ENCODE peak calls at places on chromosomes 13 and 19, in ten cellular contexts. G is K562, Z is A549, A is H1, O is stomach, B is ovary, Y is SK-N-SH, H is tibial nerve, M is suprapubic skin, I is GM12878. P is an unnamed sample.

GRCh38 chr13:65336916-65337315 is 1893.2 kb downstream of the PCDH9 start:
- DNase-seq in G (no peak), Z (no peak), A (no peak), O (no peak), B (no peak), Y (no peak), H (no peak), M (no peak), I (no peak), P (no peak)

GRCh38 chr19:9132422-9132821 is 5.7 kb upstream of the OR7G3 start:
- DNase-seq in G (no peak), Z (no peak), A (no peak), O (no peak), B (no peak), Y (no peak), H (no peak), M (no peak), I (no peak), P (no peak)

GRCh38 chr13:19769854-19770253 is 12.9 kb downstream of the PSPC1 start:
- DNase-seq in G (no peak), Z (no peak), A (no peak), O (no peak), B (no peak), Y (no peak), H (no peak), M (no peak), I (no peak), P (no peak)

GRCh38 chr19:2663920-2664571 is 38.4 kb downstream of the GNG7 start:
- DNase-seq in G (no peak), Z (no peak), A (no peak), O (peak), B (no peak), Y (peak), H (no peak), M (no peak), I (no peak), P (peak)

GRCh38 chr13:33927315-33927714 is 109.4 kb downstream of the RFC3 start:
- DNase-seq in G (no peak), Z (peak), A (no peak), O (no peak), B (no peak), Y (no peak), H (no peak), M (no peak), I (no peak), P (no peak)

GRCh38 chr19:39126593-39127187 is 1.1 kb downstream of the PAK4 start:
- DNase-seq in G (no peak), Z (peak), A (no peak), O (peak), B (peak), Y (no peak), H (no peak), M (no peak), I (no peak), P (peak)

GRCh38 chr13:36096411-36097184 is 34.6 kb downstream of the DCLK1 start:
- DNase-seq in G (no peak), Z (no peak), A (no peak), O (no peak), B (no peak), Y (no peak), H (no peak), M (no peak), I (no peak), P (no peak)

GRCh38 chr19:10780368-10780767 is 55.6 kb downstream of the TMED1 start:
- DNase-seq in G (no peak), Z (no peak), A (no peak), O (no peak), B (no peak), Y (no peak), H (peak), M (no peak), I (no peak), P (peak)

GRCh38 chr19:48401277-48401676 is 7.8 kb downstream of the GRIN2D start:
- DNase-seq in G (no peak), Z (no peak), A (peak), O (no peak), B (no peak), Y (no peak), H (no peak), M (no peak), I (no peak), P (no peak)

GRCh38 chr13:91158015-91158390 is 189.5 kb upstream of the MIR17HG start:
- DNase-seq in G (no peak), Z (no peak), A (no peak), O (no peak), B (no peak), Y (no peak), H (no peak), M (no peak), I (no peak), P (no peak)

GRCh38 chr19:46639356-46640061 is 3.5 kb upstream of the GNG8 start:
- DNase-seq in G (peak), Z (no peak), A (no peak), O (no peak), B (peak), Y (peak), H (no peak), M (peak), I (no peak), P (peak)

GRCh38 chr19:15296353-15296752 is 36.0 kb downstream of the BRD4 start:
- DNase-seq in G (no peak), Z (no peak), A (no peak), O (no peak), B (no peak), Y (peak), H (no peak), M (no peak), I (no peak), P (no peak)

GRCh38 chr19:18173572-18174294 is at the start of gene IFI30:
- DNase-seq in G (peak), Z (peak), A (peak), O (peak), B (peak), Y (peak), H (peak), M (peak), I (peak), P (peak)

GRCh38 chr13:32019612-32020233 is 11.9 kb upstream of the FRY start:
- DNase-seq in G (peak), Z (peak), A (no peak), O (no peak), B (peak), Y (peak), H (peak), M (no peak), I (peak), P (peak)

GRCh38 chr19:12656899-12657571 is 9.5 kb downstream of the MAN2B1 start:
- DNase-seq in G (peak), Z (no peak), A (peak), O (no peak), B (no peak), Y (peak), H (no peak), M (no peak), I (no peak), P (no peak)

DNA sequence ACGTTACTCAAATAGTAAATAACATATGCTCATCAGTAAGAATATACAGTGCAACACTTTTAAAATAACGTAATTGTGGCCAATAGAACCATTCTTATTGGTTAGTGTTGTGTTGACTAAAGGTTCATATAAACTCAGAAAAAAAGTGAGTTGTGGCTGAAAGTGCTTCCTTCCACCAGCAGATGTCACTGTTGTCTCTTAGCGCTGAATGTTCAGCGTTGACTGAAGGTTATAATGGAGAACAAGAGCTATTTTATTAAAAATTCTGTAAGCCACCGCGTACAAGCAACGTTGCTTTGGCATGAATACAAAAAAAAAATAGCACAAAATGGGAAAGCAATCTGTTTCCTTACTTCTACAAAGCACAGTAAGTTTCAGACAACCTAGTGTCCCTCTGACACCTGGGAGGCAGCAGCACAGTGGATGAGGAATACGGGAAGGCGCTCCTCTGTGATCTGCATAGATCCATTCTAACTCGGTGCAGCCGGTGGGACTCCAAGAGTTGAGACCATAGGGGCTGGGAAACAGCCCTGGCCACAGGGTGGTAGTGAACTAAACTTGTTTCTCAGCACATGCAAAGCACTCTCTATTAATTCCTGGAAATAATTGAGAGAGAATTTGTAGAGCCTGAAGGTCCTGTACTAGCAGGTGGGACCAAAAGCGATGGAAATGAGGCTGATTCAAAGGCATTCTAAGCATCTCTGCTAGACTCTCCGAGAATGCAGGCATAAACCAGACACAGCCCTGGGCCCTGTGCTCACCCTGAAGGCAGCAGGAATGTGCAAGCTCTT is 23.9 kb upstream of the OXGR1 start:
- DNase-seq in G (peak), Z (peak), A (peak), O (no peak), B (no peak), Y (peak), H (peak), M (no peak), I (no peak), P (peak)
- TF ChIP-seq EP300 in G (no peak), Z (no peak), A (no peak), O (no peak), B (no peak), Y (no peak), H (no peak), M (no peak), I (no peak), P (no peak)

DNA sequence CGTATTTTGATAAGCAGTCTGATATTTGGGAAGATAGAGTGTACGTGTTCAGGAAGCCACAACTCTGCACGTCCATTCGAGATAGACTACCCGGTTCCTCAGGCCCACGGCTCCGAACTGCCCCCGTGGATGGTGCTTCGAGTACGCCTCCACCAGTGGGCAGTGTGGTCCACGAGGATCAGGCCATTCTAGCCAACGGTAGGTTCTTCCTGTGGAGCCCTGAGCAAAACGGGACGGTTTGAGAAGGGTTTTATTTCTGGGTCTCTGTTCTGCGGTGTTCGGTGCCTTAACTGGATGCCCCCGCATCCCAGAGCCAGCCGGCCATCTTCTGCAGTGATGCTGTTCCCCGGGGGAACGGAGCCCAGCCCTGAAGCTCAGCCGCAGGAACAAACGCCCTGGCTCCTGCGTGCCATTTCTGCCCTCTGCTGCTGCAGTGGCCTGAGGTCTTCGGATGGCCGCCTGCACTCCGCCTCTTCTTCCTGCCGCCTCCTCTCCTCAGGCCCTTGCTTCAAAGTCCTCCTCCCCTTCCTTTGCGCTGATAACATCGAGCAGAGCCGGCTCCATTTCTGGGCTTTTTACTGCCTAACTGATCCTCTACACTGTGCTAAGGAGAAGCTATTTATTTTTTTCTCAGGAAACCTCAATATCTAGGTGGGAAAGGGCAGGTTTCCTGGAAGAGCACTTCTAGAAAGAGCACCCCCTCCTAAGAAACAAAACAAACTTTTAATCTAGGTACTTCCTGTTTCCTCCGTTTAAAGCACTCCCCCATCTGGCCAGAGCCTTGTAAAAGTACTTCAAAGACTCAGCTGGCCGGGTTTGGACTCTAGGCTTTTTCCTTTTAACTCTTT is 36.2 kb upstream of the SLC46A3 start:
- DNase-seq in G (peak), Z (peak), A (peak), O (no peak), B (no peak), Y (peak), H (peak), M (no peak), I (no peak), P (no peak)
- TF ChIP-seq CTCF in G (peak), Z (no peak), A (peak), O (no peak), B (no peak), Y (peak), H (no peak), M (no peak), I (peak), P (peak)

DNA sequence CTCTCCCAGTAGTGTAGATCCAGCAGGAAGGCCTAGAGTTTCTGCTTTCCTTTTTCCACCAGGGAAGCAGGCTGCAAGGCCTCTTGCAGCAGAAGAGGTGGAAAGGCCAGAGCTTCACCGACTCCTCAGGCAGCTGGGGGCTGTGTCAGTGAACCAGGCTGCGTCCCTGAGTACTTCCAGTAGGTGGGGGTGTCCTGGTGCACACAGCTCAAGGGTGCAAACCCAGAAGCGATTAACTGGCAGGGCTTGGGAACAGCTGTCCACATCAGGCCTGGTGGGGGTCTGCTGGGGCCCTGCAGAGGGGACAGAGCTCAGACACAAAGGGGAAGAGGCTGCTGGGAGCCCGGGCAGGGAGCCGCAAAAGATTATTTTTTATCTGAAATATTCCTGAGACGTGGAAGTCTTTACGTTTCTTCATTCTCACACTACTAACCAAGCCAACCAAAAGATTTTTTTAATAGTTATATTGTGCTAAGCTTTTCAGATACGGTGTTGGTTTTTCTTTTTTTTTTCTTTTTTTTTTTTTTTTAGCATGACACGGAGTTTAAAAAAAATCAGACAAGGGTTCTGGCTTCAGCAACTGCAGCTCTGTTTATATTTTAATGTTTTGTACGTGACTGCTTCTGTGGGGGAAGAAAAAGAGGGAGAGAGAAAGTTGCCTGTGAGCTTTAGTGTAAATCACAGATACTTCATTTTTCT is 11.0 kb downstream of the TSHZ3 start:
- DNase-seq in G (peak), Z (peak), A (peak), O (no peak), B (peak), Y (peak), H (peak), M (no peak), I (no peak), P (peak)
- TF ChIP-seq EP300 in G (no peak), Z (no peak), A (no peak), O (no peak), B (no peak), Y (no peak), H (no peak), M (no peak), I (no peak), P (no peak)

GRCh38 chr13:110565296-110565695 is 3.8 kb upstream of the RAB20 start:
- DNase-seq in G (no peak), Z (no peak), A (no peak), O (no peak), B (no peak), Y (no peak), H (no peak), M (no peak), I (no peak), P (no peak)
- TF ChIP-seq CTCF in G (no peak), Z (no peak), A (no peak), O (no peak), B (no peak), Y (no peak), H (no peak), M (no peak), I (no peak), P (no peak)

DNA sequence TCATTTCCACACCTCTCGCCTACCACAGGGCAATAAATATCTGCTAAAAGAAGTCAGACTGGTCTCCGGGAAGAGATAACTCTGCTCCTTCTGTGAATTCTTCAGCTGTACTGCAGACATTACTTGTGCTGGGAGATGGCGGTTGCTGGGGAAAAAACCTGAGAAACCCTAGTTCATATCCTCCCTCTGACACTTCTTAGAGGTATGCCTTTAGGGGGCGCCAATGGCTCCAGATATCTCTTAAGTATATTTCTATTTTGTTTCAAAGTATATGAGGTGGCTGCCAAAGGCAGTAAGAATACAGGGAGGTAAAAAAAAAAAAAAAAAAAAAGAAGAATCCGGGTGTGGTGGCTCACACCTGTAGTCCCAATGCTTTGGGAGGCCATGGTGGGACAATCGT is 175.2 kb downstream of the PAN3 start:
- DNase-seq in G (no peak), Z (no peak), A (no peak), O (no peak), B (no peak), Y (no peak), H (no peak), M (no peak), I (no peak), P (no peak)
- TF ChIP-seq EP300 in G (no peak), Z (no peak), A (no peak), O (no peak), B (no peak), Y (no peak), H (no peak), M (no peak), I (no peak), P (no peak)

GRCh38 chr13:54536112-54536511 is 1507.5 kb downstream of the OLFM4 start:
- DNase-seq in G (no peak), Z (peak), A (no peak), O (no peak), B (no peak), Y (peak), H (no peak), M (no peak), I (no peak), P (no peak)
- TF ChIP-seq CTCF in G (no peak), Z (no peak), A (no peak), O (no peak), B (no peak), Y (peak), H (no peak), M (no peak), I (no peak), P (no peak)

GRCh38 chr13:30685987-30686386 is 49.4 kb upstream of the ALOX5AP start:
- DNase-seq in G (no peak), Z (no peak), A (no peak), O (no peak), B (no peak), Y (no peak), H (no peak), M (no peak), I (no peak), P (no peak)

GRCh38 chr13:30685320-30685859 is 50.0 kb upstream of the ALOX5AP start:
- DNase-seq in G (no peak), Z (no peak), A (no peak), O (no peak), B (no peak), Y (no peak), H (no peak), M (no peak), I (no peak), P (peak)

GRCh38 chr13:30692108-30692507 is 43.2 kb upstream of the ALOX5AP start:
- DNase-seq in G (no peak), Z (no peak), A (no peak), O (no peak), B (no peak), Y (no peak), H (no peak), M (no peak), I (no peak), P (no peak)

GRCh38 chr13:30689752-30690151 is 45.6 kb upstream of the ALOX5AP start:
- DNase-seq in G (no peak), Z (no peak), A (no peak), O (no peak), B (no peak), Y (no peak), H (no peak), M (no peak), I (no peak), P (no peak)

DNA sequence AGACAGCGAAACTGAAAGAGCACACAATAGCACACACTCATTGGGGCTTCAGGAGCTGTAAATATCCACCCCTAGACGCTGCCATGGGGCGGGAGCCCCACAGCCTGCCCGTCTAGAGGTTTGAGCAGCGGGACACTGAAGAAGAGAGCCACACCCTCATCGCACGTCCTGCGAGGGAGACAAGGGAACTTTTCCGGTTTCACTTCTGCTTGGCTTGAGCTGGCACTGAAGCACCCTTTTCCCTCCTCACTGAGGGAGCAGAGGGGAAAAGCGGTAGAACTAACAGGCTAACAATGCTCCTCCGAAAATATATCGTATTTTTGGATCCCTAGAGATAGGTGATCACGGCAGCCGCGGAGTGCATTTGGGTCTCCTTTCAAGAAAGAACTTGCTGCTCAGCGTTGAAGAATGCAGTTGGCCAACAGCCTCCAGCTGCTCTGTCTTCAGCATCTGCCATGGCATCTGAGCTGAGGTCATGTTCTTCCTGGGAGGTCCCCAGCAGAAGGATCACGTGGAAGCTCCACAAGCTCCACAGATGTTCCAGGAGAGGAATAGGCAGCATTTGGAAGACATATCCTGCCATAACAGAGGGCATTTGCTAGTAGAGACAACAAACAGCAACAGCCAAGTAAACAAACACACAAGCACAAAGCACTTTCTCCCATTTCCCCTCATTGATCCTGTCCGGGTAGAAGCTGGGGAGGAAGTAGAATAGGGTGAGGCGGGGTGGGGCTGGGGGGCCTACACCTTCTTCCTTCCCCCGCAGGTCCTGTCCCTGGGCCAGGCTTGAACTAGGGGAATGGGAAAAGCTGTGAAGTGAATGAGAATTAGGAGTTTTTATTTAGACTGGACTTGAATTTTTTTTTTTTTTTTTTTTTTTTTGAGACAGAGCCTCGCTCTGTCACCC is 44.8 kb upstream of the ALOX5AP start:
- DNase-seq in G (no peak), Z (peak), A (no peak), O (peak), B (peak), Y (no peak), H (peak), M (peak), I (no peak), P (peak)
- TF ChIP-seq EP300 in G (no peak), Z (no peak), A (no peak), O (no peak), B (no peak), Y (peak), H (peak), M (no peak), I (no peak), P (no peak)